ENCODE peak calls at places on chromosomes 6 and 20, in nine cellular contexts. Z is GM13976, G is left ventricle myocardium inferior, V is uterus, H is Calu3, M is omental fat pad, K is H1, R is heart left ventricle, U is GM06990. P is an unnamed sample.

GRCh38 chr6:42086046-42086664 is 35.8 kb downstream of the TAF8 start:
- DNase-seq in Z (no peak), G (no peak), V (no peak), H (no peak), M (no peak), K (no peak), R (no peak), U (no peak), P (no peak)

GRCh38 chr6:100366419-100366818 is 98.3 kb downstream of the SIM1 start:
- DNase-seq in Z (no peak), G (no peak), V (no peak), H (no peak), M (no peak), K (no peak), R (no peak), U (no peak), P (no peak)

GRCh38 chr6:156977527-156978291 is 200.5 kb downstream of the ARID1B start:
- DNase-seq in Z (no peak), G (no peak), V (peak), H (no peak), M (no peak), K (no peak), R (peak), U (no peak), P (no peak)

GRCh38 chr6:291148-291696 is 1.1 kb upstream of the DUSP22 start:
- DNase-seq in Z (peak), G (no peak), V (no peak), H (no peak), M (no peak), K (no peak), R (no peak), U (no peak), P (peak)

GRCh38 chr6:1388927-1389790 is at the start of gene FOXF2:
- DNase-seq in Z (no peak), G (no peak), V (no peak), H (no peak), M (no peak), K (no peak), R (no peak), U (no peak), P (no peak)

GRCh38 chr6:143999406-143999805 is 8.7 kb downstream of the PLAGL1 start:
- DNase-seq in Z (no peak), G (no peak), V (no peak), H (no peak), M (no peak), K (no peak), R (no peak), U (no peak), P (no peak)

GRCh38 chr6:142881771-142882170 is 63.2 kb downstream of the HIVEP2 start:
- DNase-seq in Z (no peak), G (no peak), V (no peak), H (no peak), M (no peak), K (no peak), R (no peak), U (no peak), P (no peak)

GRCh38 chr20:37316116-37316774 is 26.8 kb downstream of the MANBAL start:
- DNase-seq in Z (peak), G (no peak), V (no peak), H (no peak), M (no peak), K (no peak), R (no peak), U (peak), P (peak)

GRCh38 chr6:141700836-141701235 is 431.9 kb upstream of the GJE1 start:
- DNase-seq in Z (no peak), G (no peak), V (no peak), H (no peak), M (no peak), K (no peak), R (no peak), U (no peak), P (no peak)

GRCh38 chr20:34874094-34874654 is 1.5 kb upstream of the GGT7 start:
- DNase-seq in Z (peak), G (peak), V (peak), H (peak), M (peak), K (no peak), R (peak), U (no peak), P (peak)

GRCh38 chr6:43086022-43086658 is 10.0 kb downstream of the PTK7 start:
- DNase-seq in Z (peak), G (no peak), V (no peak), H (no peak), M (no peak), K (no peak), R (no peak), U (peak), P (peak)

GRCh38 chr6:26140967-26141294 is 53.7 kb downstream of the HFE start:
- DNase-seq in Z (no peak), G (no peak), V (no peak), H (no peak), M (no peak), K (no peak), R (no peak), U (no peak), P (no peak)

GRCh38 chr20:44803383-44803941 is 6.9 kb downstream of the RIMS4 start:
- DNase-seq in Z (no peak), G (no peak), V (no peak), H (no peak), M (no peak), K (no peak), R (no peak), U (no peak), P (no peak)

GRCh38 chr6:42199106-42199981 is 4.6 kb upstream of the GUCA1B start:
- DNase-seq in Z (no peak), G (no peak), V (peak), H (no peak), M (no peak), K (no peak), R (no peak), U (no peak), P (no peak)

GRCh38 chr6:137095651-137096238 is 51.0 kb upstream of the IL20RA start:
- DNase-seq in Z (peak), G (no peak), V (no peak), H (no peak), M (no peak), K (no peak), R (no peak), U (peak), P (peak)

GRCh38 chr6:119308048-119308570 is 41.5 kb downstream of the MAN1A1 start:
- DNase-seq in Z (no peak), G (no peak), V (no peak), H (no peak), M (no peak), K (no peak), R (no peak), U (no peak), P (no peak)

GRCh38 chr6:119676971-119677370 is 327.4 kb upstream of the MAN1A1 start:
- DNase-seq in Z (no peak), G (no peak), V (no peak), H (no peak), M (no peak), K (no peak), R (no peak), U (no peak), P (no peak)

GRCh38 chr6:167208819-167209576 is 51.2 kb upstream of the GPR31 start:
- DNase-seq in Z (no peak), G (no peak), V (no peak), H (no peak), M (no peak), K (no peak), R (no peak), U (no peak), P (no peak)

GRCh38 chr6:167569041-167569805 is 244.3 kb downstream of the TTLL2 start:
- DNase-seq in Z (no peak), G (no peak), V (no peak), H (no peak), M (peak), K (no peak), R (no peak), U (no peak), P (no peak)

GRCh38 chr6:26400626-26401025 is 1.4 kb upstream of the BTN3A1 start:
- DNase-seq in Z (no peak), G (no peak), V (no peak), H (no peak), M (no peak), K (no peak), R (no peak), U (no peak), P (no peak)

GRCh38 chr6:36068012-36068392 is 40.4 kb downstream of the MAPK14 start:
- DNase-seq in Z (no peak), G (no peak), V (no peak), H (no peak), M (no peak), K (no peak), R (no peak), U (no peak), P (no peak)

GRCh38 chr20:64232794-64233193 is 22.8 kb upstream of the PCMTD2 start:
- DNase-seq in Z (no peak), G (peak), V (no peak), H (no peak), M (no peak), K (no peak), R (no peak), U (no peak), P (peak)

GRCh38 chr6:134938896-134939295 is 11.0 kb downstream of the ALDH8A1 start:
- DNase-seq in Z (peak), G (no peak), V (no peak), H (no peak), M (no peak), K (no peak), R (no peak), U (no peak), P (peak)

GRCh38 chr6:7156666-7157278 is 49.0 kb downstream of the RREB1 start:
- DNase-seq in Z (no peak), G (no peak), V (no peak), H (no peak), M (no peak), K (no peak), R (no peak), U (no peak), P (no peak)

GRCh38 chr20:38369387-38369786 is 23.1 kb downstream of the LBP start:
- DNase-seq in Z (no peak), G (no peak), V (no peak), H (no peak), M (no peak), K (no peak), R (no peak), U (no peak), P (no peak)

GRCh38 chr6:131295081-131295480 is 159.8 kb downstream of the AKAP7 start:
- DNase-seq in Z (no peak), G (no peak), V (no peak), H (no peak), M (no peak), K (peak), R (no peak), U (no peak), P (no peak)

GRCh38 chr6:89618026-89618425 is 20.5 kb downstream of the LYRM2 start:
- DNase-seq in Z (no peak), G (no peak), V (no peak), H (no peak), M (no peak), K (no peak), R (no peak), U (no peak), P (no peak)

GRCh38 chr20:33273117-33273851 is 9.7 kb upstream of the BPIFB1 start:
- DNase-seq in Z (no peak), G (no peak), V (no peak), H (no peak), M (no peak), K (no peak), R (no peak), U (no peak), P (peak)

GRCh38 chr6:167684276-167685104 is 142.2 kb upstream of the AFDN start:
- DNase-seq in Z (no peak), G (no peak), V (no peak), H (peak), M (no peak), K (no peak), R (no peak), U (no peak), P (no peak)

GRCh38 chr20:24672886-24673677 is 203.7 kb downstream of the SYNDIG1 start:
- DNase-seq in Z (no peak), G (no peak), V (no peak), H (no peak), M (no peak), K (no peak), R (no peak), U (no peak), P (no peak)

GRCh38 chr6:44662461-44663121 is 275.1 kb downstream of the CDC5L start:
- DNase-seq in Z (no peak), G (no peak), V (no peak), H (no peak), M (no peak), K (peak), R (no peak), U (no peak), P (no peak)

DNA sequence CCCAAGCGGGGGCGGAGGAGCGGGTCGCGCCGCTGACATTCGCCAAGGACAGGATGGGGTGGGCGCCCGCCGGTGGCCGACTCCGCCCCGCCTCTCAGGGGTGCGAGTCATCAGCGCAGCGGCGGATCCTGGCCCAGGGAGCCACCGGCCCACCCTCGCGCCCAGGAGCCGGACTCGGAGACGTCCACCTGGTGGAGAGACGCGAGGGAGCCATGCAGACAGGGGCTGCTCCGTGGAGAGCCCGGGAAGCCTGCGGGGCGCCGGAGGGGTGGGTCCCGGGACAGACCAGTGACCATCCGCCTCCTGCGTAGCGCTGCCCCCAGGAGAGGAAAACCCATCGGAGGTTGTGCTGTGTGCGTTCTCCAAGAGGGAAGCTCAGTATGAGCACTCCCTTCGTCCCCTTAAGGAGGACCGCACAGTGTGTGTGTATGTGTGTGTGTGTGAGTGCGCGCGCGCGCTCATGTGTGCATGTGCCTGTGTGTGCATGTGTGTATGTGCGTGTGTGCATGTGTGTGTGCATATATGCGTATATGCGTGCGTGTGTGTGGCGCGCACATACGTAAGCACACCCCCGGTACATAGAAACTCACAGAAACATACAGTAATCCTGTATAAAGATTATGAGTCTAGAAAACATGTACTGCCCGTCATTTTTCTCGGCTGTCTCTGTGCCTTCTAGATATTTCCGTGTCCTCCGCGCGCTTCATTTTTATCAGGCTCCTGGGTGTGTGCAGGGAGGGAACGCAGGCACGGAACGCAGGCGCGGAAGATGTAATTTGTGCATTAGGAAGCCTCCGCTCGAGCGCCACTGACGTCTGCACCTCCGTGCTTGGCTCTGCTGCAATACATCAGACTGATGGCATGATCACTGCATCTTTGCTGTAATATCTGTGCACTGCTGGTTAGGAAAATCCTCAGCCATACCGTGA is 158.9 kb downstream of the TBXT start:
- DNase-seq in Z (no peak), G (no peak), V (no peak), H (no peak), M (no peak), K (no peak), R (peak), U (no peak), P (no peak)
- TF ChIP-seq CTCF in Z (no peak), G (no peak), V (no peak), H (no peak), M (no peak), K (no peak), R (no peak), U (no peak), P (no peak)

GRCh38 chr20:40807094-40807623 is 118.1 kb upstream of the MAFB start:
- DNase-seq in Z (no peak), G (no peak), V (no peak), H (no peak), M (no peak), K (no peak), R (no peak), U (no peak), P (no peak)
- TF ChIP-seq CTCF in Z (no peak), G (no peak), V (no peak), H (no peak), M (no peak), K (no peak), R (no peak), U (no peak), P (no peak)

GRCh38 chr6:155340464-155341129 is 26.3 kb upstream of the TFB1M start:
- DNase-seq in Z (no peak), G (no peak), V (no peak), H (peak), M (no peak), K (no peak), R (no peak), U (no peak), P (no peak)
- TF ChIP-seq CTCF in Z (no peak), G (no peak), V (no peak), H (no peak), M (no peak), K (no peak), R (no peak), U (peak), P (no peak)

GRCh38 chr20:15756401-15756800 is 816.8 kb downstream of the KIF16B start:
- DNase-seq in Z (no peak), G (no peak), V (no peak), H (no peak), M (no peak), K (no peak), R (no peak), U (no peak), P (no peak)

GRCh38 chr20:15763344-15763743 is 809.9 kb downstream of the KIF16B start:
- DNase-seq in Z (no peak), G (no peak), V (no peak), H (no peak), M (no peak), K (no peak), R (no peak), U (no peak), P (no peak)

GRCh38 chr20:15756001-15756400 is 817.2 kb downstream of the KIF16B start:
- DNase-seq in Z (no peak), G (no peak), V (no peak), H (no peak), M (no peak), K (no peak), R (no peak), U (no peak), P (no peak)

GRCh38 chr20:15760217-15760567 is 813.1 kb downstream of the KIF16B start:
- DNase-seq in Z (no peak), G (no peak), V (no peak), H (no peak), M (no peak), K (no peak), R (no peak), U (no peak), P (no peak)

GRCh38 chr20:15759546-15760216 is 813.6 kb downstream of the KIF16B start:
- DNase-seq in Z (no peak), G (no peak), V (no peak), H (no peak), M (no peak), K (no peak), R (no peak), U (no peak), P (no peak)
- TF ChIP-seq CTCF in Z (no peak), G (no peak), V (no peak), H (no peak), M (no peak), K (no peak), R (no peak), U (no peak), P (no peak)

DNA sequence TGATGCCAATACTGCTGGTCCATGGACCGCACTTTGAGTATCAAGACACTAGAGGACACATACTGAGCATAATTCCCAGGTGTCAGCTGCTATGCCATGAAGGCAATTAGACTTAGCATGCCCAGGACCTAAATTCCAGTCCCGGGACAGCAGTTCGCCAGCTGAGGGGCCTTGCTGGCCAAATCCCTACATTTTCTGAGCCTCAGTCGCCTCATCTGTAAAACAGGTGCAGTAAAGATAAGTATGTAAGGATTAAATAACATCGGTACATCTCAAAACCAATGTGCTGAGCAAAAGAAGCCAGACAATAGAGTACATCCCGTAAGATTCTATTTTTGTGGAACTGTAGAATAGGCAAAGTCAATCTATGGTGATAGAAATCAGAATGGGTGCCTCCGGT is 1.0 kb downstream of the BFSP1 start:
- DNase-seq in Z (no peak), G (no peak), V (no peak), H (no peak), M (no peak), K (no peak), R (no peak), U (no peak), P (no peak)
- TF ChIP-seq CTCF in Z (no peak), G (no peak), V (no peak), H (no peak), M (no peak), K (no peak), R (no peak), U (no peak), P (no peak)

GRCh38 chr20:59515906-59516209 is 88.5 kb upstream of the PHACTR3 start:
- DNase-seq in Z (no peak), G (no peak), V (no peak), H (no peak), M (no peak), K (no peak), R (no peak), U (no peak), P (no peak)
- TF ChIP-seq CTCF in Z (no peak), G (no peak), V (no peak), H (no peak), M (no peak), K (no peak), R (no peak), U (no peak), P (no peak)

GRCh38 chr20:62401331-62401779 is 5.7 kb downstream of the CABLES2 start:
- DNase-seq in Z (no peak), G (no peak), V (no peak), H (no peak), M (no peak), K (no peak), R (no peak), U (no peak), P (no peak)
- TF ChIP-seq CTCF in Z (peak), G (peak), V (no peak), H (no peak), M (no peak), K (peak), R (no peak), U (no peak), P (no peak)